ENCODE peak calls at places on chromosomes 12 and 14, in nine cellular contexts. G, A, Q, K, L, H, R, C and J are unnamed samples.

GRCh38 chr12:56152132-56152755 is at the start of gene MYL6B:
- DNase-seq in C (peak), R (peak), K (peak), Q (peak), A (peak), H (peak), L (peak), G (peak), J (peak)

GRCh38 chr12:59070534-59070933 is 150.2 kb upstream of the LRIG3 start:
- DNase-seq in C (no peak), A (no peak), Q (no peak), G (no peak), K (peak), R (no peak), L (no peak), H (no peak), J (no peak)

GRCh38 chr12:12510141-12510540 is 52.5 kb downstream of the DUSP16 start:
- DNase-seq in H (no peak), A (peak), R (no peak), Q (no peak), C (no peak), G (no peak), K (peak), L (no peak), J (no peak)

GRCh38 chr12:63164911-63165310 is 13.9 kb upstream of the AVPR1A start:
- DNase-seq in G (no peak), A (no peak), C (no peak), R (no peak), Q (peak), K (no peak), L (no peak), H (no peak), J (no peak)

GRCh38 chr12:56488041-56488955 is at the start of gene GLS2:
- DNase-seq in Q (peak), K (peak), R (peak), G (peak), H (peak), C (peak), L (peak), A (peak), J (peak)

GRCh38 chr14:93010543-93011541 is 87.9 kb downstream of the CHGA start:
- DNase-seq in L (no peak), A (no peak), K (no peak), H (no peak), Q (peak), R (no peak), G (no peak), C (no peak), J (no peak)

GRCh38 chr12:61821381-61821780 is 438.8 kb upstream of the USP15 start:
- DNase-seq in G (no peak), K (no peak), R (no peak), L (no peak), H (no peak), A (no peak), C (no peak), Q (no peak), J (no peak)

GRCh38 chr12:117090816-117091711 is 8.2 kb downstream of the TESC start:
- DNase-seq in Q (no peak), R (no peak), A (no peak), H (no peak), L (no peak), G (peak), K (no peak), C (no peak), J (no peak)

GRCh38 chr12:754238-754816 is 1.9 kb downstream of the WNK1 start:
- DNase-seq in L (peak), C (no peak), G (no peak), K (peak), Q (no peak), H (no peak), A (no peak), R (no peak), J (peak)

GRCh38 chr12:46461459-46461858 is 88.9 kb upstream of the SLC38A2 start:
- DNase-seq in Q (no peak), A (no peak), H (no peak), L (no peak), G (no peak), R (no peak), C (no peak), K (no peak), J (no peak)

GRCh38 chr14:88630565-88630964 is 67.7 kb downstream of the ZC3H14 start:
- DNase-seq in C (no peak), H (no peak), G (no peak), R (no peak), L (no peak), Q (no peak), A (peak), K (peak), J (no peak)

GRCh38 chr14:54567224-54567633 is 301 bp downstream of the SAMD4A start:
- DNase-seq in K (no peak), L (peak), C (no peak), R (no peak), G (peak), A (no peak), Q (no peak), H (no peak), J (no peak)

GRCh38 chr12:124747426-124748161 is 116.1 kb downstream of the SCARB1 start:
- DNase-seq in H (no peak), A (no peak), G (no peak), R (no peak), K (peak), C (no peak), L (no peak), Q (no peak), J (no peak)

GRCh38 chr12:46904406-46905240 is 78.8 kb upstream of the SLC38A4 start:
- DNase-seq in G (no peak), L (no peak), Q (no peak), A (no peak), K (peak), H (no peak), C (no peak), R (no peak), J (no peak)

GRCh38 chr12:120365675-120366340 is 3.2 kb downstream of the MSI1 start:
- DNase-seq in K (no peak), H (no peak), C (no peak), R (no peak), Q (no peak), A (no peak), L (no peak), G (no peak), J (no peak)